ENCODE peak calls at places on chromosome 22, in six cellular contexts. R, G, O, U, C and V are unnamed samples.

GRCh38 chr22:35489225-35489624 is 51.4 kb upstream of the RASD2 start:
- DNase-seq in R (no peak), G (no peak), O (no peak), U (no peak), C (no peak), V (no peak)

GRCh38 chr22:40512426-40513136 is 123.9 kb downstream of the MRTFA start:
- DNase-seq in R (no peak), G (no peak), O (no peak), U (no peak), C (no peak), V (no peak)

GRCh38 chr22:29320546-29320945 is 5.0 kb upstream of the RASL10A start:
- DNase-seq in R (no peak), G (no peak), O (no peak), U (peak; percentile 65), C (no peak), V (no peak)

GRCh38 chr22:45903355-45904149 is 73.4 kb downstream of the WNT7B start:
- DNase-seq in R (no peak), G (no peak), O (no peak), U (no peak), C (no peak), V (no peak)

GRCh38 chr22:43197271-43197941 is 10.5 kb upstream of the TTLL12 start:
- DNase-seq in R (no peak), G (no peak), O (no peak), U (no peak), C (no peak), V (no peak)

GRCh38 chr22:32855023-32855756 is 53.7 kb downstream of the TIMP3 start:
- DNase-seq in R (no peak), G (no peak), O (no peak), U (no peak), C (no peak), V (no peak)

GRCh38 chr22:48152916-48153315 is 1390.5 kb downstream of the TBC1D22A start:
- DNase-seq in R (no peak), G (no peak), O (no peak), U (no peak), C (no peak), V (no peak)

GRCh38 chr22:21942407-21942895 is 10.2 kb downstream of the PPM1F start:
- DNase-seq in R (no peak), G (no peak), O (no peak), U (no peak), C (no peak), V (no peak)

GRCh38 chr22:29096736-29097669 is 24.2 kb downstream of the KREMEN1 start:
- DNase-seq in R (no peak), G (peak; percentile 35), O (no peak), U (no peak), C (no peak), V (no peak)

GRCh38 chr22:21736948-21737347 is 1.4 kb upstream of the YPEL1 start:
- DNase-seq in R (no peak), G (no peak), O (no peak), U (no peak), C (no peak), V (no peak)

GRCh38 chr22:45548991-45549736 is 46.5 kb downstream of the FBLN1 start:
- DNase-seq in R (no peak), G (peak; percentile 49), O (no peak), U (peak; percentile 28), C (no peak), V (no peak)

GRCh38 chr22:46183733-46184132 is 33.4 kb downstream of the PPARA start:
- DNase-seq in R (no peak), G (no peak), O (no peak), U (no peak), C (no peak), V (no peak)

GRCh38 chr22:42078469-42079318 is 806 bp upstream of the SMDT1 start:
- DNase-seq in R (no peak), G (peak; percentile 29), O (peak; percentile 12), U (no peak), C (no peak), V (no peak)

GRCh38 chr22:19951351-19951750 is 9.7 kb upstream of the TXNRD2 start:
- DNase-seq in R (no peak), G (no peak), O (no peak), U (no peak), C (no peak), V (no peak)

GRCh38 chr22:21937041-21937820 is 15.4 kb downstream of the PPM1F start:
- DNase-seq in R (no peak), G (no peak), O (no peak), U (no peak), C (peak; percentile 35), V (no peak)

GRCh38 chr22:49480896-49481650 is 346.6 kb downstream of the BRD1 start:
- DNase-seq in R (no peak), G (no peak), O (no peak), U (no peak), C (no peak), V (no peak)

GRCh38 chr22:49007013-49007653 is 820.5 kb downstream of the BRD1 start:
- DNase-seq in R (no peak), G (no peak), O (no peak), U (no peak), C (no peak), V (no peak)

GRCh38 chr22:40491990-40492631 is 121.7 kb downstream of the SGSM3 start:
- DNase-seq in R (no peak), G (peak; percentile 30), O (peak; percentile 60), U (peak; percentile 91), C (peak; percentile 10), V (peak; percentile 80)

GRCh38 chr22:24214467-24215285 is 30.2 kb downstream of the GGT5 start:
- DNase-seq in R (no peak), G (no peak), O (no peak), U (no peak), C (no peak), V (no peak)

GRCh38 chr22:36068776-36069344 is 40.2 kb upstream of the RBFOX2 start:
- DNase-seq in R (no peak), G (no peak), O (no peak), U (no peak), C (no peak), V (no peak)

GRCh38 chr22:27046126-27046525 is 388.7 kb downstream of the MIAT start:
- DNase-seq in R (no peak), G (no peak), O (no peak), U (no peak), C (no peak), V (no peak)

GRCh38 chr22:20018001-20018400 is 1.4 kb upstream of the ARVCF start:
- DNase-seq in R (no peak), G (no peak), O (no peak), U (no peak), C (no peak), V (no peak)

GRCh38 chr22:50019316-50019715 is 6.8 kb upstream of the IL17REL start:
- DNase-seq in R (no peak), G (no peak), O (no peak), U (no peak), C (no peak), V (no peak)

GRCh38 chr22:22400099-22400498 is 108.4 kb downstream of the ZNF280B start:
- DNase-seq in R (no peak), G (no peak), O (no peak), U (no peak), C (no peak), V (no peak)